ENCODE peak calls at places on chromosomes 13 and 19, in eight cellular contexts. One of them, this sample, is unnamed.
A peak's percentile ranks its signal among the peaks of the same experiment; 100 is the strongest.

GRCh38 chr13:32956595-32956933 is 59.7 kb upstream of the KL start:
- DNase-seq in caudate nucleus: no peak
- DNase-seq in ACHN: no peak
- DNase-seq in fibroblast of pulmonary artery: no peak
- DNase-seq in T-helper 2 cell: no peak
- DNase-seq in NCI-H524: peak; percentile 63
- DNase-seq in aorta: no peak
- DNase-seq in psoas muscle: no peak
- DNase-seq in this sample: no peak

GRCh38 chr13:35727881-35728280 is 251.4 kb upstream of the MAB21L1 start:
- DNase-seq in caudate nucleus: no peak
- DNase-seq in ACHN: no peak
- DNase-seq in fibroblast of pulmonary artery: no peak
- DNase-seq in T-helper 2 cell: no peak
- DNase-seq in NCI-H524: peak; percentile 93
- DNase-seq in aorta: no peak
- DNase-seq in psoas muscle: no peak
- DNase-seq in this sample: no peak

GRCh38 chr13:34430294-34430693 is 511.8 kb upstream of the NBEA start:
- DNase-seq in caudate nucleus: no peak
- DNase-seq in ACHN: no peak
- DNase-seq in fibroblast of pulmonary artery: peak; percentile 9
- DNase-seq in T-helper 2 cell: no peak
- DNase-seq in NCI-H524: no peak
- DNase-seq in aorta: no peak
- DNase-seq in psoas muscle: no peak
- DNase-seq in this sample: peak; percentile 19

GRCh38 chr19:10655457-10656312 is 1.5 kb downstream of the ILF3 start:
- DNase-seq in caudate nucleus: no peak
- DNase-seq in ACHN: peak; percentile 29
- DNase-seq in fibroblast of pulmonary artery: peak; percentile 30
- DNase-seq in T-helper 2 cell: no peak
- DNase-seq in NCI-H524: peak; percentile 45
- DNase-seq in aorta: no peak
- DNase-seq in psoas muscle: no peak
- DNase-seq in this sample: peak; percentile 50

GRCh38 chr19:6481541-6482342 is at the start of gene DENND1C:
- DNase-seq in caudate nucleus: no peak
- DNase-seq in ACHN: peak; percentile 39
- DNase-seq in fibroblast of pulmonary artery: no peak
- DNase-seq in T-helper 2 cell: peak; percentile 51
- DNase-seq in NCI-H524: peak; percentile 34
- DNase-seq in aorta: peak; percentile 73
- DNase-seq in psoas muscle: peak; percentile 36
- DNase-seq in this sample: peak; percentile 32

GRCh38 chr13:114010401-114011101 is 36.7 kb upstream of the C13orf46 start:
- DNase-seq in caudate nucleus: no peak
- DNase-seq in ACHN: no peak
- DNase-seq in fibroblast of pulmonary artery: no peak
- DNase-seq in T-helper 2 cell: no peak
- DNase-seq in NCI-H524: no peak
- DNase-seq in aorta: no peak
- DNase-seq in psoas muscle: peak; percentile 15
- DNase-seq in this sample: no peak

GRCh38 chr13:42355118-42355840 is 83.3 kb downstream of the AKAP11 start:
- DNase-seq in caudate nucleus: no peak
- DNase-seq in ACHN: no peak
- DNase-seq in fibroblast of pulmonary artery: no peak
- DNase-seq in T-helper 2 cell: peak; percentile 40
- DNase-seq in NCI-H524: peak; percentile 23
- DNase-seq in aorta: no peak
- DNase-seq in psoas muscle: no peak
- DNase-seq in this sample: no peak

GRCh38 chr19:42176990-42177685 is 40.3 kb downstream of the DEDD2 start:
- DNase-seq in caudate nucleus: peak; percentile 66
- DNase-seq in ACHN: peak; percentile 73
- DNase-seq in fibroblast of pulmonary artery: peak; percentile 72
- DNase-seq in T-helper 2 cell: peak; percentile 69
- DNase-seq in NCI-H524: peak; percentile 89
- DNase-seq in aorta: peak; percentile 85
- DNase-seq in psoas muscle: peak; percentile 71
- DNase-seq in this sample: peak; percentile 77

GRCh38 chr13:38635030-38635429 is 51.8 kb upstream of the FREM2 start:
- DNase-seq in caudate nucleus: no peak
- DNase-seq in ACHN: no peak
- DNase-seq in fibroblast of pulmonary artery: no peak
- DNase-seq in T-helper 2 cell: no peak
- DNase-seq in NCI-H524: peak; percentile 3
- DNase-seq in aorta: no peak
- DNase-seq in psoas muscle: no peak
- DNase-seq in this sample: no peak

GRCh38 chr13:112735791-112736190 is 46.0 kb downstream of the ATP11A start:
- DNase-seq in caudate nucleus: no peak
- DNase-seq in ACHN: no peak
- DNase-seq in fibroblast of pulmonary artery: no peak
- DNase-seq in T-helper 2 cell: no peak
- DNase-seq in NCI-H524: no peak
- DNase-seq in aorta: no peak
- DNase-seq in psoas muscle: no peak
- DNase-seq in this sample: no peak

GRCh38 chr19:14432817-14433453 is at the start of gene PKN1:
- DNase-seq in caudate nucleus: peak; percentile 33
- DNase-seq in ACHN: peak; percentile 48
- DNase-seq in fibroblast of pulmonary artery: peak; percentile 28
- DNase-seq in T-helper 2 cell: no peak
- DNase-seq in NCI-H524: peak; percentile 68
- DNase-seq in aorta: no peak
- DNase-seq in psoas muscle: peak; percentile 71
- DNase-seq in this sample: no peak

GRCh38 chr13:113533441-113533840 is 42.9 kb upstream of the DCUN1D2 start:
- DNase-seq in caudate nucleus: no peak
- DNase-seq in ACHN: no peak
- DNase-seq in fibroblast of pulmonary artery: no peak
- DNase-seq in T-helper 2 cell: no peak
- DNase-seq in NCI-H524: no peak
- DNase-seq in aorta: no peak
- DNase-seq in psoas muscle: no peak
- DNase-seq in this sample: no peak

GRCh38 chr13:98853791-98854191 is 101.3 kb upstream of the SLC15A1 start:
- DNase-seq in caudate nucleus: no peak
- DNase-seq in ACHN: no peak
- DNase-seq in fibroblast of pulmonary artery: peak; percentile 31
- DNase-seq in T-helper 2 cell: no peak
- DNase-seq in NCI-H524: no peak
- DNase-seq in aorta: no peak
- DNase-seq in psoas muscle: no peak
- DNase-seq in this sample: peak; percentile 53

GRCh38 chr19:15869109-15869555 is 28.7 kb downstream of the CYP4F2 start:
- DNase-seq in caudate nucleus: no peak
- DNase-seq in ACHN: peak; percentile 1
- DNase-seq in fibroblast of pulmonary artery: peak; percentile 10
- DNase-seq in T-helper 2 cell: peak; percentile 16
- DNase-seq in NCI-H524: peak; percentile 19
- DNase-seq in aorta: no peak
- DNase-seq in psoas muscle: no peak
- DNase-seq in this sample: peak; percentile 20

GRCh38 chr19:49651029-49651825 is 9.2 kb downstream of the SCAF1 start:
- DNase-seq in caudate nucleus: no peak
- DNase-seq in ACHN: no peak
- DNase-seq in fibroblast of pulmonary artery: no peak
- DNase-seq in T-helper 2 cell: no peak
- DNase-seq in NCI-H524: no peak
- DNase-seq in aorta: no peak
- DNase-seq in psoas muscle: no peak
- DNase-seq in this sample: no peak

This sample was measured in choroid plexus epithelial cell.